ENCODE peak calls at places on chromosomes 1 and 21, in ten cellular contexts. One of them, this sample, is unnamed.

GRCh38 chr21:37270576-37271365 is 3.6 kb upstream of the VPS26C start:
- DNase-seq in stimulated activated CD4-positive, alpha-beta T cell treated with anti-CD3 and anti-CD28 coated beads, Interleukin-4, amount 100 ng/mL, for 4 hours: no peak
- DNase-seq in globus pallidus: no peak
- DNase-seq in mesothelial cell of epicardium: no peak
- DNase-seq in GDM1: no peak
- DNase-seq in fibroblast of lung: no peak
- DNase-seq in ELR: no peak
- DNase-seq in cardiac fibroblast: no peak
- DNase-seq in progenitor cell of endocrine pancreas: no peak
- DNase-seq in amygdala: no peak
- DNase-seq in this sample: no peak

GRCh38 chr1:16441312-16441641 is 753 bp downstream of the NECAP2 start:
- DNase-seq in cardiac fibroblast: peak
- DNase-seq in progenitor cell of endocrine pancreas: no peak
- DNase-seq in fibroblast of lung: peak
- DNase-seq in GDM1: no peak
- DNase-seq in ELR: peak
- DNase-seq in stimulated activated CD4-positive, alpha-beta T cell treated with anti-CD3 and anti-CD28 coated beads, Interleukin-4, amount 100 ng/mL, for 4 hours: no peak
- DNase-seq in mesothelial cell of epicardium: no peak
- DNase-seq in amygdala: no peak
- DNase-seq in globus pallidus: no peak
- DNase-seq in this sample: no peak

GRCh38 chr1:163307479-163308171 is 14.1 kb upstream of the NUF2 start:
- DNase-seq in cardiac fibroblast: peak
- DNase-seq in mesothelial cell of epicardium: no peak
- DNase-seq in amygdala: no peak
- DNase-seq in GDM1: no peak
- DNase-seq in stimulated activated CD4-positive, alpha-beta T cell treated with anti-CD3 and anti-CD28 coated beads, Interleukin-4, amount 100 ng/mL, for 4 hours: no peak
- DNase-seq in fibroblast of lung: peak
- DNase-seq in globus pallidus: no peak
- DNase-seq in progenitor cell of endocrine pancreas: no peak
- DNase-seq in ELR: peak
- DNase-seq in this sample: no peak

GRCh38 chr1:172795741-172796140 is 136.8 kb downstream of the FASLG start:
- DNase-seq in GDM1: no peak
- DNase-seq in amygdala: no peak
- DNase-seq in ELR: no peak
- DNase-seq in fibroblast of lung: no peak
- DNase-seq in mesothelial cell of epicardium: no peak
- DNase-seq in progenitor cell of endocrine pancreas: no peak
- DNase-seq in globus pallidus: no peak
- DNase-seq in cardiac fibroblast: no peak
- DNase-seq in stimulated activated CD4-positive, alpha-beta T cell treated with anti-CD3 and anti-CD28 coated beads, Interleukin-4, amount 100 ng/mL, for 4 hours: no peak
- DNase-seq in this sample: no peak

GRCh38 chr1:63779872-63780271 is 6.1 kb downstream of the ROR1 start:
- DNase-seq in progenitor cell of endocrine pancreas: no peak
- DNase-seq in stimulated activated CD4-positive, alpha-beta T cell treated with anti-CD3 and anti-CD28 coated beads, Interleukin-4, amount 100 ng/mL, for 4 hours: no peak
- DNase-seq in GDM1: no peak
- DNase-seq in cardiac fibroblast: no peak
- DNase-seq in globus pallidus: no peak
- DNase-seq in ELR: no peak
- DNase-seq in fibroblast of lung: no peak
- DNase-seq in amygdala: no peak
- DNase-seq in mesothelial cell of epicardium: no peak
- DNase-seq in this sample: no peak

GRCh38 chr1:39130297-39130696 is 74.2 kb upstream of the MACF1 start:
- DNase-seq in amygdala: no peak
- DNase-seq in ELR: peak
- DNase-seq in stimulated activated CD4-positive, alpha-beta T cell treated with anti-CD3 and anti-CD28 coated beads, Interleukin-4, amount 100 ng/mL, for 4 hours: no peak
- DNase-seq in progenitor cell of endocrine pancreas: no peak
- DNase-seq in mesothelial cell of epicardium: no peak
- DNase-seq in cardiac fibroblast: peak
- DNase-seq in GDM1: no peak
- DNase-seq in fibroblast of lung: peak
- DNase-seq in globus pallidus: no peak
- DNase-seq in this sample: no peak

GRCh38 chr1:36608272-36608671 is 125.6 kb upstream of the CSF3R start:
- DNase-seq in GDM1: no peak
- DNase-seq in amygdala: no peak
- DNase-seq in cardiac fibroblast: no peak
- DNase-seq in fibroblast of lung: no peak
- DNase-seq in stimulated activated CD4-positive, alpha-beta T cell treated with anti-CD3 and anti-CD28 coated beads, Interleukin-4, amount 100 ng/mL, for 4 hours: no peak
- DNase-seq in mesothelial cell of epicardium: no peak
- DNase-seq in progenitor cell of endocrine pancreas: no peak
- DNase-seq in globus pallidus: no peak
- DNase-seq in ELR: no peak
- DNase-seq in this sample: no peak

GRCh38 chr1:97270508-97271307 is 549.1 kb downstream of the PTBP2 start:
- DNase-seq in mesothelial cell of epicardium: no peak
- DNase-seq in stimulated activated CD4-positive, alpha-beta T cell treated with anti-CD3 and anti-CD28 coated beads, Interleukin-4, amount 100 ng/mL, for 4 hours: no peak
- DNase-seq in progenitor cell of endocrine pancreas: no peak
- DNase-seq in fibroblast of lung: peak
- DNase-seq in globus pallidus: no peak
- DNase-seq in amygdala: no peak
- DNase-seq in cardiac fibroblast: peak
- DNase-seq in ELR: no peak
- DNase-seq in GDM1: no peak
- DNase-seq in this sample: no peak

GRCh38 chr1:30375156-30375555 is 348.2 kb downstream of the MATN1 start:
- DNase-seq in ELR: no peak
- DNase-seq in fibroblast of lung: no peak
- DNase-seq in GDM1: no peak
- DNase-seq in amygdala: no peak
- DNase-seq in progenitor cell of endocrine pancreas: no peak
- DNase-seq in cardiac fibroblast: no peak
- DNase-seq in stimulated activated CD4-positive, alpha-beta T cell treated with anti-CD3 and anti-CD28 coated beads, Interleukin-4, amount 100 ng/mL, for 4 hours: no peak
- DNase-seq in globus pallidus: no peak
- DNase-seq in mesothelial cell of epicardium: peak
- DNase-seq in this sample: no peak

GRCh38 chr21:37208741-37209225 is 58.4 kb downstream of the VPS26C start:
- DNase-seq in fibroblast of lung: no peak
- DNase-seq in globus pallidus: peak
- DNase-seq in ELR: no peak
- DNase-seq in progenitor cell of endocrine pancreas: no peak
- DNase-seq in stimulated activated CD4-positive, alpha-beta T cell treated with anti-CD3 and anti-CD28 coated beads, Interleukin-4, amount 100 ng/mL, for 4 hours: no peak
- DNase-seq in amygdala: no peak
- DNase-seq in cardiac fibroblast: no peak
- DNase-seq in GDM1: no peak
- DNase-seq in mesothelial cell of epicardium: no peak
- DNase-seq in this sample: no peak

GRCh38 chr21:44658913-44659595 is 1.3 kb downstream of the KRTAP12-3 start:
- DNase-seq in stimulated activated CD4-positive, alpha-beta T cell treated with anti-CD3 and anti-CD28 coated beads, Interleukin-4, amount 100 ng/mL, for 4 hours: no peak
- DNase-seq in cardiac fibroblast: no peak
- DNase-seq in globus pallidus: no peak
- DNase-seq in GDM1: no peak
- DNase-seq in progenitor cell of endocrine pancreas: no peak
- DNase-seq in fibroblast of lung: no peak
- DNase-seq in mesothelial cell of epicardium: peak
- DNase-seq in amygdala: no peak
- DNase-seq in ELR: no peak
- DNase-seq in this sample: no peak

GRCh38 chr1:64042331-64043100 is 160.9 kb upstream of the UBE2U start:
- DNase-seq in GDM1: no peak
- DNase-seq in progenitor cell of endocrine pancreas: no peak
- DNase-seq in fibroblast of lung: peak
- DNase-seq in globus pallidus: peak
- DNase-seq in ELR: peak
- DNase-seq in stimulated activated CD4-positive, alpha-beta T cell treated with anti-CD3 and anti-CD28 coated beads, Interleukin-4, amount 100 ng/mL, for 4 hours: no peak
- DNase-seq in mesothelial cell of epicardium: peak
- DNase-seq in cardiac fibroblast: peak
- DNase-seq in amygdala: no peak
- DNase-seq in this sample: no peak

GRCh38 chr1:90007979-90008404 is 13.1 kb downstream of the ZNF326 start:
- DNase-seq in cardiac fibroblast: no peak
- DNase-seq in progenitor cell of endocrine pancreas: no peak
- DNase-seq in stimulated activated CD4-positive, alpha-beta T cell treated with anti-CD3 and anti-CD28 coated beads, Interleukin-4, amount 100 ng/mL, for 4 hours: no peak
- DNase-seq in ELR: no peak
- DNase-seq in fibroblast of lung: peak
- DNase-seq in mesothelial cell of epicardium: no peak
- DNase-seq in GDM1: no peak
- DNase-seq in globus pallidus: no peak
- DNase-seq in amygdala: no peak
- DNase-seq in this sample: no peak

GRCh38 chr1:9009438-9010366 is 16.5 kb downstream of the SLC2A7 start:
- DNase-seq in fibroblast of lung: peak
- DNase-seq in progenitor cell of endocrine pancreas: no peak
- DNase-seq in amygdala: no peak
- DNase-seq in stimulated activated CD4-positive, alpha-beta T cell treated with anti-CD3 and anti-CD28 coated beads, Interleukin-4, amount 100 ng/mL, for 4 hours: no peak
- DNase-seq in ELR: peak
- DNase-seq in cardiac fibroblast: peak
- DNase-seq in mesothelial cell of epicardium: no peak
- DNase-seq in globus pallidus: no peak
- DNase-seq in GDM1: peak
- DNase-seq in this sample: peak

GRCh38 chr1:214123061-214123784 is 135.4 kb downstream of the PROX1 start:
- DNase-seq in GDM1: no peak
- DNase-seq in amygdala: peak
- DNase-seq in stimulated activated CD4-positive, alpha-beta T cell treated with anti-CD3 and anti-CD28 coated beads, Interleukin-4, amount 100 ng/mL, for 4 hours: no peak
- DNase-seq in cardiac fibroblast: peak
- DNase-seq in mesothelial cell of epicardium: peak
- DNase-seq in ELR: peak
- DNase-seq in globus pallidus: peak
- DNase-seq in fibroblast of lung: peak
- DNase-seq in progenitor cell of endocrine pancreas: peak
- DNase-seq in this sample: no peak

GRCh38 chr1:49102752-49103151 is 326.1 kb upstream of the BEND5 start:
- DNase-seq in cardiac fibroblast: peak
- DNase-seq in amygdala: no peak
- DNase-seq in GDM1: no peak
- DNase-seq in ELR: peak
- DNase-seq in globus pallidus: no peak
- DNase-seq in fibroblast of lung: peak
- DNase-seq in stimulated activated CD4-positive, alpha-beta T cell treated with anti-CD3 and anti-CD28 coated beads, Interleukin-4, amount 100 ng/mL, for 4 hours: no peak
- DNase-seq in mesothelial cell of epicardium: no peak
- DNase-seq in progenitor cell of endocrine pancreas: no peak
- DNase-seq in this sample: no peak

GRCh38 chr1:221704291-221704690 is 37.6 kb downstream of the DUSP10 start:
- DNase-seq in globus pallidus: no peak
- DNase-seq in GDM1: no peak
- DNase-seq in amygdala: no peak
- DNase-seq in ELR: no peak
- DNase-seq in fibroblast of lung: no peak
- DNase-seq in progenitor cell of endocrine pancreas: no peak
- DNase-seq in cardiac fibroblast: peak
- DNase-seq in stimulated activated CD4-positive, alpha-beta T cell treated with anti-CD3 and anti-CD28 coated beads, Interleukin-4, amount 100 ng/mL, for 4 hours: no peak
- DNase-seq in mesothelial cell of epicardium: no peak
- DNase-seq in this sample: no peak

GRCh38 chr21:15520811-15521643 is 208.8 kb upstream of the USP25 start:
- DNase-seq in progenitor cell of endocrine pancreas: no peak
- DNase-seq in amygdala: no peak
- DNase-seq in ELR: peak
- DNase-seq in fibroblast of lung: no peak
- DNase-seq in stimulated activated CD4-positive, alpha-beta T cell treated with anti-CD3 and anti-CD28 coated beads, Interleukin-4, amount 100 ng/mL, for 4 hours: no peak
- DNase-seq in cardiac fibroblast: peak
- DNase-seq in GDM1: no peak
- DNase-seq in globus pallidus: no peak
- DNase-seq in mesothelial cell of epicardium: no peak
- DNase-seq in this sample: no peak

GRCh38 chr1:39835935-39836594 is 47.2 kb downstream of the TRIT1 start:
- DNase-seq in fibroblast of lung: no peak
- DNase-seq in progenitor cell of endocrine pancreas: no peak
- DNase-seq in GDM1: no peak
- DNase-seq in globus pallidus: no peak
- DNase-seq in ELR: no peak
- DNase-seq in cardiac fibroblast: no peak
- DNase-seq in mesothelial cell of epicardium: no peak
- DNase-seq in stimulated activated CD4-positive, alpha-beta T cell treated with anti-CD3 and anti-CD28 coated beads, Interleukin-4, amount 100 ng/mL, for 4 hours: no peak
- DNase-seq in amygdala: no peak
- DNase-seq in this sample: no peak

GRCh38 chr1:27388337-27389005 is 4.0 kb upstream of the GPR3 start:
- DNase-seq in amygdala: peak
- DNase-seq in fibroblast of lung: no peak
- DNase-seq in cardiac fibroblast: peak
- DNase-seq in stimulated activated CD4-positive, alpha-beta T cell treated with anti-CD3 and anti-CD28 coated beads, Interleukin-4, amount 100 ng/mL, for 4 hours: peak
- DNase-seq in progenitor cell of endocrine pancreas: peak
- DNase-seq in mesothelial cell of epicardium: peak
- DNase-seq in ELR: peak
- DNase-seq in globus pallidus: no peak
- DNase-seq in GDM1: peak
- DNase-seq in this sample: peak

GRCh38 chr1:18047122-18047521 is 60.5 kb upstream of the IGSF21 start:
- DNase-seq in mesothelial cell of epicardium: no peak
- DNase-seq in stimulated activated CD4-positive, alpha-beta T cell treated with anti-CD3 and anti-CD28 coated beads, Interleukin-4, amount 100 ng/mL, for 4 hours: no peak
- DNase-seq in ELR: no peak
- DNase-seq in cardiac fibroblast: no peak
- DNase-seq in globus pallidus: no peak
- DNase-seq in progenitor cell of endocrine pancreas: no peak
- DNase-seq in fibroblast of lung: no peak
- DNase-seq in GDM1: no peak
- DNase-seq in amygdala: no peak
- DNase-seq in this sample: no peak

GRCh38 chr21:44846485-44847260 is 26.8 kb downstream of the PTTG1IP start:
- DNase-seq in cardiac fibroblast: peak
- DNase-seq in ELR: peak
- DNase-seq in mesothelial cell of epicardium: no peak
- DNase-seq in globus pallidus: no peak
- DNase-seq in stimulated activated CD4-positive, alpha-beta T cell treated with anti-CD3 and anti-CD28 coated beads, Interleukin-4, amount 100 ng/mL, for 4 hours: peak
- DNase-seq in fibroblast of lung: peak
- DNase-seq in GDM1: peak
- DNase-seq in progenitor cell of endocrine pancreas: no peak
- DNase-seq in amygdala: no peak
- DNase-seq in this sample: peak

GRCh38 chr1:220950576-220950975 is 71.3 kb downstream of the HLX start:
- DNase-seq in progenitor cell of endocrine pancreas: no peak
- DNase-seq in mesothelial cell of epicardium: no peak
- DNase-seq in stimulated activated CD4-positive, alpha-beta T cell treated with anti-CD3 and anti-CD28 coated beads, Interleukin-4, amount 100 ng/mL, for 4 hours: no peak
- DNase-seq in globus pallidus: no peak
- DNase-seq in GDM1: no peak
- DNase-seq in amygdala: no peak
- DNase-seq in ELR: peak
- DNase-seq in cardiac fibroblast: peak
- DNase-seq in fibroblast of lung: no peak
- DNase-seq in this sample: no peak

GRCh38 chr1:228299211-228299610 is 91.4 kb downstream of the OBSCN start:
- DNase-seq in progenitor cell of endocrine pancreas: no peak
- DNase-seq in stimulated activated CD4-positive, alpha-beta T cell treated with anti-CD3 and anti-CD28 coated beads, Interleukin-4, amount 100 ng/mL, for 4 hours: no peak
- DNase-seq in mesothelial cell of epicardium: no peak
- DNase-seq in cardiac fibroblast: no peak
- DNase-seq in GDM1: no peak
- DNase-seq in fibroblast of lung: no peak
- DNase-seq in globus pallidus: no peak
- DNase-seq in amygdala: no peak
- DNase-seq in ELR: no peak
- DNase-seq in this sample: no peak

GRCh38 chr1:27602510-27603319 is 1.2 kb downstream of the AHDC1 start:
- DNase-seq in amygdala: no peak
- DNase-seq in stimulated activated CD4-positive, alpha-beta T cell treated with anti-CD3 and anti-CD28 coated beads, Interleukin-4, amount 100 ng/mL, for 4 hours: no peak
- DNase-seq in fibroblast of lung: no peak
- DNase-seq in cardiac fibroblast: no peak
- DNase-seq in ELR: peak
- DNase-seq in mesothelial cell of epicardium: peak
- DNase-seq in globus pallidus: peak
- DNase-seq in GDM1: no peak
- DNase-seq in progenitor cell of endocrine pancreas: peak
- DNase-seq in this sample: no peak

GRCh38 chr21:34351786-34352241 is 12.0 kb upstream of the KCNE2 start:
- DNase-seq in GDM1: peak
- DNase-seq in fibroblast of lung: peak
- DNase-seq in amygdala: peak
- DNase-seq in progenitor cell of endocrine pancreas: peak
- DNase-seq in mesothelial cell of epicardium: no peak
- DNase-seq in stimulated activated CD4-positive, alpha-beta T cell treated with anti-CD3 and anti-CD28 coated beads, Interleukin-4, amount 100 ng/mL, for 4 hours: no peak
- DNase-seq in cardiac fibroblast: peak
- DNase-seq in ELR: peak
- DNase-seq in globus pallidus: peak
- DNase-seq in this sample: peak

GRCh38 chr21:36211660-36212512 is 55.3 kb downstream of the DOP1B start:
- DNase-seq in progenitor cell of endocrine pancreas: no peak
- DNase-seq in stimulated activated CD4-positive, alpha-beta T cell treated with anti-CD3 and anti-CD28 coated beads, Interleukin-4, amount 100 ng/mL, for 4 hours: no peak
- DNase-seq in GDM1: no peak
- DNase-seq in mesothelial cell of epicardium: no peak
- DNase-seq in fibroblast of lung: peak
- DNase-seq in cardiac fibroblast: peak
- DNase-seq in ELR: peak
- DNase-seq in amygdala: no peak
- DNase-seq in globus pallidus: no peak
- DNase-seq in this sample: no peak